ENCODE peak calls at places on chromosomes 6 and 20, in six cellular contexts. L is GM12878, H is H1, O is K562, S is HepG2, Q is GM12892. Z is an unnamed sample.

GRCh38 chr6:6806793-6807518 is 218.4 kb downstream of the LY86 start:
- DNase-seq in S (no peak), L (no peak), Q (no peak), H (no peak), O (peak; percentile 73), Z (no peak)

GRCh38 chr6:152848919-152849318 is 98.3 kb downstream of the VIP start:
- DNase-seq in S (no peak), H (no peak), L (no peak), Q (no peak), O (no peak), Z (no peak)

GRCh38 chr6:14108571-14109410 is 8.8 kb upstream of the CD83 start:
- DNase-seq in O (peak; percentile 92), L (peak; percentile 97), S (no peak), H (no peak), Q (peak; percentile 34), Z (no peak)

GRCh38 chr6:157942351-157942750 is 39.3 kb upstream of the SYNJ2 start:
- DNase-seq in O (no peak), H (no peak), L (no peak), Q (no peak), S (no peak), Z (no peak)

GRCh38 chr6:3616565-3617176 is 134.8 kb downstream of the PXDC1 start:
- DNase-seq in O (no peak), S (no peak), H (no peak), Q (no peak), L (no peak), Z (no peak)

GRCh38 chr6:30450548-30450907 is 38.8 kb upstream of the HLA-E start:
- DNase-seq in Q (no peak), O (no peak), L (no peak), S (no peak), H (no peak), Z (no peak)

GRCh38 chr6:30136570-30137286 is 788 bp downstream of the TRIM40 start:
- DNase-seq in H (no peak), Q (no peak), O (no peak), S (no peak), L (no peak), Z (no peak)

GRCh38 chr6:41756354-41756753 is 9.2 kb upstream of the PGC start:
- DNase-seq in L (no peak), S (no peak), O (no peak), Q (no peak), H (no peak), Z (no peak)

GRCh38 chr20:49405062-49405683 is 77.3 kb downstream of the KCNB1 start:
- DNase-seq in H (no peak), O (no peak), Q (no peak), S (no peak), L (no peak), Z (no peak)

GRCh38 chr6:141610741-141611140 is 522.0 kb upstream of the GJE1 start:
- DNase-seq in L (no peak), H (peak; percentile 7), O (no peak), Q (no peak), S (peak; percentile 7), Z (no peak)

GRCh38 chr6:169960531-169960890 is 209.1 kb downstream of the ERMARD start:
- DNase-seq in S (no peak), H (no peak), O (no peak), Q (no peak), L (no peak), Z (no peak)

GRCh38 chr6:29757701-29758293 is 34.6 kb downstream of the HLA-F start:
- DNase-seq in H (no peak), S (no peak), L (no peak), O (no peak), Q (no peak), Z (no peak)

GRCh38 chr20:2220298-2220697 is 75.5 kb upstream of the TGM3 start:
- DNase-seq in L (no peak), Q (no peak), O (no peak), S (no peak), H (no peak), Z (no peak)

GRCh38 chr20:2221933-2222332 is 73.9 kb upstream of the TGM3 start:
- DNase-seq in O (no peak), S (no peak), H (no peak), L (no peak), Q (no peak), Z (no peak)

GRCh38 chr20:2219481-2220006 is 76.3 kb upstream of the TGM3 start:
- DNase-seq in Q (no peak), O (no peak), S (no peak), L (no peak), H (no peak), Z (no peak)

GRCh38 chr20:2212457-2213005 is 83.3 kb upstream of the TGM3 start:
- DNase-seq in Q (no peak), L (no peak), H (no peak), S (no peak), O (no peak), Z (no peak)

DNA sequence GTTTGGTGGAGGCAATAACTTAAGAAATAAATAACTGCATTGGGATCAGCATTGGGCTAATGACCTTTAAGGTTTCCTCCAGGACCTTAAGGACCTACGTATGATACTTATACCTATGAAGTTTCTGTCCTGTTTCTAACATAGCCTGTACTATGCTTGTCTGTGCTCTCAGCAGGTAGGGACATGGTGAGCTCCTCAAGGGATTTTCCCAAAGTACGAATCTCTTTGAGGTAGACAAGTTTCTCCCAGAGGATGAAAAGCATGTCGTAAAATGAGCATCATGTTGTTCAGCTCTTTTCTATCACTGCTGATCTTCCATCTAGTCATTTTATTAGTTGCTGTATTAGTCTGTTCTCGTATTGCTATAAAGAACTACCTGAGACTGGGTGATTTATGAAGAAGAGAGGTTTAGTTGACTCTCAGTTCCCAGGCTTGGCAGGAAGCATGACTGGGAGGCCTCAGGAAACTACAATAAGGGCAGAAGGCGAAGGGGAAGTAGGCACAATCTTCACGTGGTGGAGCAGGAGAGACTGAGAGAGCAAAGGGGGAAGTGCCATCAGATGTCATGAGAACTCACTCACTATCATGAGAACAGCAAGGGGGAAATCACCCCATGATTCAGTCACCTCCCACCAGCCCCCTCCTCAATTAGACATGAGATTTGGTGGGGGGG is 77.8 kb upstream of the TGM3 start:
- DNase-seq in L (peak; percentile 20), O (no peak), H (no peak), S (no peak), Q (no peak), Z (no peak)
- TF ChIP-seq TAF1 in L (no peak), O (no peak), H (no peak), S (no peak), Q (no peak), Z (no peak)

DNA sequence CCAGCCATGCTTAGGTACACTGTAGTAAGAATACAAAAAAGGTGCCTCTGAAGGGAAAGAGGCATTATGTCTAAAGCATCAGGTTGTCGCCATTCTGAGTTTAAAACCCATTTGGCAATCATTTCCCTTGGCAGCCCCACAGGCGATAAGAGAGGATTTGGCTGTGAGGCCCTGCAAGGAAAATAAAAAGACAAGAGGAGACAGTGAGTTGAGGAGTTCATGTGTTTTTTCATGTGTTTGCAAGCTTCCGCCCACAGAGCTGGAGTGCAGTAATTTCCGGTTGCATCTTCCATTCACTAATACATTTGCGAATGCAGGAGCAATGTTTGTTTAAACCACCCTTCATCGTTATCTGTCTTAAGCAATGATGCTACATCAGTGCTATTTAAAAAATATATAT is 138.5 kb upstream of the SOX4 start:
- DNase-seq in H (no peak), S (no peak), Q (no peak), O (no peak), L (no peak), Z (no peak)
- TF ChIP-seq POLR2AphosphoS5 in H (no peak), S (no peak), Q (no peak), O (no peak), L (no peak), Z (no peak)

DNA sequence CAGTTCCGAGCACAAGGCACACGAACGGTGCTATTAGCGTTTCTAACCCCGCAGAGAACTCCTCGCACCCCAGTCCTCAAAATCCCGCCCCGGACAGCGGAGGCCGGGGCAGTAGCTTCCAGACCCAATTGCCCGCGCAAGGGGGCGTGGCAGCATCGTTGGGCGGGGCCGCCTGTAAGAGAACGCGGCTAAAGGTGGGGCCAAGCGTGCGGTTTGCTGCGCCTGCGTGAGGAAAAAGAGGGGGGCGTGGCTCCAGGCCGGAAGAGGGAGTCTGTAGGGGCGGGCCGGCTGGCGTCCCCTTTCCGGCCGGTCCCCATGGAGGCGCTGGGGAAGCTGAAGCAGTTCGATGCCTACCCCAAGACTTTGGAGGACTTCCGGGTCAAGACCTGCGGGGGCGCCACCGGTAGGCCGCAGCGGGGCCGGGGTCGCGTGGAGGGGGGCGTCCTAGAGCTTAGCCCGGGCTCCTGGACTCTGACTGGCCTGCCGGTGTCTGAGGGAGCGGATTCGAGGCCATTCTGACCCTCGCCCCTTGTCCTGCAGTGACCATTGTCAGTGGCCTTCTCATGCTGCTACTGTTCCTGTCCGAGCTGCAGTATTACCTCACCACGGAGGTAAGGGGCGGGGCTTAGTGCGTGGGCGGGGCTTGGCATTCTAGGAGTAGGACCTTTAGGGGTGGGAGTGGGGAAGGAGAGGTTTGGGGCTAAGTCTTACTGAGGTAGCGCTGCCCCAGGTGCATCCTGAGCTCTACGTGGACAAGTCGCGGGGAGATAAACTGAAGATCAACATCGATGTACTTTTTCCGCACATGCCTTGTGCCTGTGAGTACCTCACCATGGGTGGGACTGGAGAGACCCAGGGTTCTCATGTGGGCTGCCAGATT is at the start of gene ERGIC3:
- DNase-seq in H (peak; percentile 97), S (peak; percentile 97), Q (peak; percentile 91), L (peak; percentile 77), O (peak; percentile 95), Z (peak; percentile 94)
- TF ChIP-seq POLR2A in H (peak; percentile 69), S (peak; percentile 82), Q (peak; percentile 71), L (peak; percentile 78), O (peak; percentile 92), Z (peak; percentile 70)

GRCh38 chr6:145086197-145086596 is 649.1 kb downstream of the EPM2A start:
- DNase-seq in O (no peak), Q (no peak), S (no peak), H (no peak), L (no peak), Z (no peak)
- TF ChIP-seq TAF1 in O (no peak), Q (no peak), S (no peak), H (no peak), L (no peak), Z (no peak)

GRCh38 chr20:58352454-58352853 is 36.6 kb upstream of the VAPB start:
- DNase-seq in Q (no peak), O (no peak), L (no peak), S (no peak), H (no peak), Z (no peak)
- TF ChIP-seq POLR2AphosphoS5 in Q (no peak), O (no peak), L (no peak), S (no peak), H (no peak), Z (no peak)

GRCh38 chr20:62618622-62619529 is 23.4 kb upstream of the SLCO4A1 start:
- DNase-seq in L (no peak), Q (peak; percentile 69), S (no peak), O (no peak), H (no peak), Z (no peak)
- TF ChIP-seq POLR2A in L (no peak), Q (no peak), S (no peak), O (no peak), H (no peak), Z (no peak)